ENCODE peak calls at places on chromosome 1, in eight cellular contexts. N is GM19239; H is pulmonary artery endothelial cell; L is BJ; Z is AG08395; D is non-pigmented ciliary epithelial cell; I is stimulated activated CD8-positive, alpha-beta memory T cell treated with anti-CD3 and anti-CD28 coated beads, Interleukin-4, amount 100 ng/mL, for 1 hour; U is aorta. F is an unnamed sample.

GRCh38 chr1:92481598-92482403 is 4.9 kb downstream of the GFI1 start:
- DNase-seq in L (no peak), N (no peak), Z (no peak), H (no peak), I (no peak), D (no peak), U (no peak), F (no peak)

GRCh38 chr1:65991694-65992093 is 199.0 kb downstream of the PDE4B start:
- DNase-seq in L (no peak), N (no peak), D (no peak), Z (no peak), H (no peak), U (no peak), I (no peak), F (no peak)

GRCh38 chr1:54476231-54477109 is 70.3 kb upstream of the SSBP3 start:
- DNase-seq in H (no peak), Z (no peak), I (no peak), D (no peak), N (no peak), L (no peak), U (no peak), F (no peak)

GRCh38 chr1:8222789-8223188 is 95.1 kb upstream of the SLC45A1 start:
- DNase-seq in L (no peak), U (no peak), I (no peak), N (no peak), H (no peak), Z (no peak), D (no peak), F (no peak)

GRCh38 chr1:110087812-110088738 is 17.6 kb upstream of the ALX3 start:
- DNase-seq in Z (peak; percentile 84), H (peak; percentile 17), N (no peak), I (no peak), L (no peak), U (no peak), D (peak; percentile 15), F (peak; percentile 32)

GRCh38 chr1:111895456-111895855 is 94.0 kb downstream of the KCND3 start:
- DNase-seq in H (no peak), I (no peak), L (no peak), N (no peak), D (no peak), U (no peak), Z (peak; percentile 7), F (no peak)

GRCh38 chr1:44068442-44068861 is 37.2 kb upstream of the SLC6A9 start:
- DNase-seq in H (no peak), U (no peak), I (no peak), L (no peak), Z (no peak), D (no peak), N (peak; percentile 42), F (no peak)

GRCh38 chr1:155107309-155108283 is 20.1 kb upstream of the EFNA1 start:
- DNase-seq in U (no peak), N (no peak), H (no peak), I (no peak), Z (no peak), L (no peak), D (no peak), F (no peak)

GRCh38 chr1:8562222-8562621 is 244.3 kb downstream of the SLC45A1 start:
- DNase-seq in Z (no peak), N (no peak), D (no peak), L (no peak), U (no peak), I (no peak), H (no peak), F (no peak)

GRCh38 chr1:101107496-101108115 is 82.0 kb upstream of the DPH5 start:
- DNase-seq in L (no peak), N (no peak), H (no peak), D (no peak), I (no peak), Z (no peak), U (no peak), F (no peak)

GRCh38 chr1:214660900-214661299 is 57.9 kb downstream of the CENPF start:
- DNase-seq in Z (peak; percentile 77), I (no peak), U (no peak), H (no peak), L (peak; percentile 37), D (peak; percentile 73), N (no peak), F (peak; percentile 87)

GRCh38 chr1:101820080-101820479 is 176.6 kb downstream of the OLFM3 start:
- DNase-seq in U (no peak), Z (no peak), H (no peak), N (no peak), I (no peak), D (peak; percentile 1), L (no peak), F (peak; percentile 3)

F was measured in GM04504.